ENCODE peak calls at places on chromosome 15, in five cellular contexts. O, L, X, B and Q are unnamed samples.

GRCh38 chr15:51759557-51760070 is 8.2 kb downstream of the TMOD2 start:
- DNase-seq in O (no peak), L (peak; percentile 27), X (no peak), B (peak; percentile 85), Q (no peak)

GRCh38 chr15:65613365-65613764 is 2.4 kb upstream of the INTS14 start:
- DNase-seq in O (no peak), L (no peak), X (no peak), B (no peak), Q (no peak)

GRCh38 chr15:22866066-22866465 is 27.6 kb downstream of the NIPA2 start:
- DNase-seq in O (no peak), L (no peak), X (no peak), B (no peak), Q (no peak)

GRCh38 chr15:52503788-52504496 is 24.7 kb downstream of the MYO5A start:
- DNase-seq in O (no peak), L (no peak), X (no peak), B (no peak), Q (no peak)

GRCh38 chr15:86653344-86654192 is 573.9 kb downstream of the AGBL1 start:
- DNase-seq in O (no peak), L (no peak), X (no peak), B (no peak), Q (no peak)

GRCh38 chr15:58473720-58474119 is 41.9 kb downstream of the LIPC start:
- DNase-seq in O (no peak), L (no peak), X (no peak), B (no peak), Q (no peak)

GRCh38 chr15:98952381-98952803 is 55.2 kb downstream of the PGPEP1L start:
- DNase-seq in O (no peak), L (no peak), X (no peak), B (no peak), Q (no peak)

GRCh38 chr15:76058714-76059319 is 968 bp upstream of the TMEM266 start:
- DNase-seq in O (no peak), L (no peak), X (no peak), B (no peak), Q (no peak)

GRCh38 chr15:70318996-70319465 is 221.3 kb upstream of the TLE3 start:
- DNase-seq in O (no peak), L (no peak), X (no peak), B (no peak), Q (peak; percentile 35)

GRCh38 chr15:45549831-45550230 is 27.3 kb upstream of the SLC30A4 start:
- DNase-seq in O (no peak), L (no peak), X (no peak), B (no peak), Q (no peak)

GRCh38 chr15:63392355-63393009 is 10.8 kb upstream of the CA12 start:
- DNase-seq in O (no peak), L (no peak), X (peak; percentile 35), B (no peak), Q (peak; percentile 17)

GRCh38 chr15:70320077-70320830 is 222.5 kb upstream of the TLE3 start:
- DNase-seq in O (no peak), L (no peak), X (no peak), B (no peak), Q (no peak)

GRCh38 chr15:101307897-101308603 is 13.0 kb upstream of the SNRPA1 start:
- DNase-seq in O (no peak), L (no peak), X (no peak), B (no peak), Q (no peak)

GRCh38 chr15:59364238-59364637 is 8.4 kb downstream of the MYO1E start:
- DNase-seq in O (no peak), L (no peak), X (no peak), B (no peak), Q (no peak)

GRCh38 chr15:96416934-96417759 is 86.6 kb downstream of the NR2F2 start:
- DNase-seq in O (no peak), L (no peak), X (no peak), B (peak; percentile 52), Q (no peak)

GRCh38 chr15:20348291-20348899 is 193.2 kb downstream of the GOLGA6L6 start:
- DNase-seq in O (no peak), L (no peak), X (no peak), B (no peak), Q (no peak)

GRCh38 chr15:99998661-99999101 is 265.4 kb upstream of the LYSMD4 start:
- DNase-seq in O (no peak), L (no peak), X (no peak), B (no peak), Q (no peak)

GRCh38 chr15:79090487-79091203 is at the start of gene RASGRF1:
- DNase-seq in O (no peak), L (no peak), X (no peak), B (no peak), Q (no peak)

DNA sequence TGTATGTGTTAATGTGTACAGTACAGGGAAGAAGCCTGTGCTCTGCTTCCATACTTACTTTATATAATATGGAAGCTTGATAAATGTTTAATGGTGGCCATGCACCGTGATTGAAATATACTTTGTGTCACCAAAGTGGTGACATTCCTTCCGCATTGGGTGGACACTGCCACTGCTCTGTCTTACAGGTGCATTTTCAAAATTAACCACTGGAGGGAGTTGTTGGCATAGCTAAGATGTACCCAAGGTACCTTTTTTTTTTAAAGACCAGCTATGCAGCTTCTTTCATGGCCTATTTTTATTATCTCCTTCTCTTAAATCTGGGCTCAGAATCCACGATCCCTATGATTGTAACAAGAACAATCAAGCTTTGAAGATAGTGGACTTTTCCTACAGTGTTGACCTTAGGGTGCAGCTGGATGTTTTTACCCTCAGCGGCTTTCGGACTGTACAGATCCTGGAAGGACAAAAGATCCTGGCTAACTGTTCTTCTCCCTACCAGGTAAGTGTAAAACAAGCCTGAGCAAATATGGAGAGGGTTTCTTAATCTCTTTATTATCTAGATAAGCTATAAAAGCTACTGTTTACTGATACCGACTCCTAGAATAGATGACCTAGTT is 21.6 kb upstream of the PAK6 start:
- DNase-seq in O (no peak), L (no peak), X (peak; percentile 36), B (no peak), Q (peak; percentile 80)
- H3K27ac ChIP-seq in O (no peak overlapping the region), L (no peak overlapping the region), X (no peak overlapping the region), B (no peak overlapping the region), Q (no peak overlapping the region)

DNA sequence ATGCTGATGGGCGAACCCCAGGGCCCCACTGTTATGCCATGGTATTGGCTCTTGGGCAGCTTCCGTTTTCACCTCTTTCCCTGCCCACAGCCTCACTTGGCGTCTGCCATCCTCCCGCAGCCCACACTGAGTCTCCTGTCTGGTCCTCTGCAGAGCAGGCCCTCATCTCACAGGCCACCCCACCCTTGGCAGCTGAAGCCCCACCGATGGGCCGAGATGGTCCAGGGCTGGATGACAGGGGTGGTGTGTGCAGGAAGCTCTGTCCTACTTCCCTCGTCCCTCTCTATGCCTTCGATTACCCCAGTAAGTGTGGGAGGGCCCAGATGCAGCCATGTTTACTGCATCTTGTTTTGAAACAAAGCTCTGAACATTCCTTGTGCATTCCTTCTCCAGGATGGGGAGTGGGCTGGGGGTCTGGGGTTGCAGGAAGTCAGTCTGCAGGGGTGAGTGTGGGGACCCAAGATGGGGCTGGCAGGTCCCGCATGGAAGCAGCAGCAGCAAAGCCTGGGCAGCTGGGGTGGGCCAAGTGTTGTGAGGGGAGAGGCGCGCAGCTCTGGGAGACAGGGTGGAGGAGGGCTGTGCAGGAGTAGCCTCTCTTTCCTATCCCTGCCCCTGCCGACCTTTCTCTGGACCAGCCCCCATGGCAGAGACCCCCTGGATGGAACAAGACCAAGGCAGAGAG is 20.9 kb downstream of the TBC1D21 start:
- DNase-seq in O (no peak), L (no peak), X (no peak), B (no peak), Q (no peak)
- H3K27ac ChIP-seq in O (no peak overlapping the region), L (no peak overlapping the region), X (no peak overlapping the region), B (no peak overlapping the region), Q (no peak overlapping the region)

GRCh38 chr15:83578706-83579105 is 75.2 kb upstream of the ADAMTSL3 start:
- DNase-seq in O (no peak), L (no peak), X (no peak), B (no peak), Q (no peak)
- H3K27ac ChIP-seq in O (peak overlapping the region; percentile 18), L (no peak overlapping the region), X (no peak overlapping the region), B (no peak overlapping the region), Q (no peak overlapping the region)

DNA sequence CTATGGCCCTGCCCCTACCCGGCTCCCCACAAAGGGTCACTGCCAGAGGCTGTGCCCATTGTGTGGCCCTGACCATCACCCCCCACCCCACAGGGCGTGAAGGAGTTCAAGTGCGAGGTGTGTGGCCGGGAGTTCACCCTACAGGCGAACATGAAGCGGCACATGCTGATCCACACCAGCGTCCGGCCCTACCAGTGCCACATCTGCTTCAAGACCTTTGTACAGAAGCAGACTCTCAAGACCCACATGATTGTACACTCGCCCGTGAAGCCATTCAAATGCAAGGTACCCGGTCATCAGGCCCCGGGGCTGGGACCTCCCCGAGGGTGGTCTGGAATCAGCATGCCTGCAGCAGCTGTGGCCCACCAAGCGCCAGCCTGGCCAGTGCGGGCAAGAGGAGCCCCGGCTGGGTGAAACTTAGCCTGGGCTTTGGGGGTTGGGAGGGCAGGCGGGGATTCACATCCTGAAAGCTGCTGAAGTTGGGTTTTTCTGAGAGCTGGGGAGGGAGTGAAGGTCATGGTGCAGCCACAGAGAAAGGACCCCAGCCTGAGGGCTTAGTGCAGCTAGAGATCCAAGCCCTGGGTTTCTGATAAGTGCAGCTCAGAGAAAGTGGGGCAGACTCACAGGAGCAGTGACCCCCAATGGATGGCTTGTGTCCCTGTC is 29.2 kb downstream of the IDH2 start:
- DNase-seq in O (no peak), L (no peak), X (no peak), B (no peak), Q (no peak)
- H3K27ac ChIP-seq in O (no peak overlapping the region), L (no peak overlapping the region), X (no peak overlapping the region), B (no peak overlapping the region), Q (no peak overlapping the region)